ENCODE peak calls at places on chromosomes 4 and X, in seven cellular contexts. B is PC-3, O is HCT116, K is MM.1S, W is hepatocyte, E is PC-9, C is GM23338. H is an unnamed sample. For H3K9me2, the result is how much of the 10 kb centered on the place peaks cover.

GRCh38 chr4:53613428-53613827 is 22.1 kb upstream of the LNX1 start:
- DNase-seq in W (no peak), O (no peak), E (no peak), K (no peak), B (no peak), C (no peak), H (no peak)

GRCh38 chr4:114563536-114564315 is 34.9 kb upstream of the UGT8 start:
- DNase-seq in W (peak), E (no peak), B (peak), K (no peak), C (peak), O (no peak), H (peak)

GRCh38 chr4:8110071-8110986 is 48.3 kb downstream of the ABLIM2 start:
- DNase-seq in E (peak), B (peak), K (no peak), O (no peak), C (peak), W (peak), H (peak)

GRCh38 chr4:133452669-133453068 is 303.6 kb downstream of the PCDH10 start:
- DNase-seq in B (peak), C (no peak), E (no peak), K (no peak), W (no peak), O (no peak), H (no peak)

GRCh38 chr4:3311489-3312171 is 18.8 kb downstream of the RGS12 start:
- DNase-seq in O (no peak), W (peak), E (peak), B (peak), C (no peak), K (no peak), H (no peak)

GRCh38 chr4:102500371-102501175 is 586 bp upstream of the NFKB1 start:
- DNase-seq in W (peak), K (peak), B (peak), O (no peak), E (no peak), C (peak), H (peak)

GRCh38 chr4:168630445-168631187 is 133.8 kb downstream of the PALLD start:
- DNase-seq in O (no peak), W (no peak), K (no peak), E (peak), B (peak), C (no peak), H (peak)

GRCh38 chrX:132423323-132423722 is 65.5 kb downstream of the MBNL3 start:
- DNase-seq in C (no peak), B (no peak), E (no peak), O (no peak), K (no peak), W (no peak), H (no peak)

GRCh38 chrX:106726485-106727437 is at the start of gene RNF128:
- DNase-seq in W (peak), K (peak), O (peak), B (peak), C (peak), E (peak), H (peak)

GRCh38 chrX:148854351-148854750 is 353.9 kb downstream of the AFF2 start:
- DNase-seq in W (no peak), E (no peak), O (no peak), C (no peak), B (no peak), K (no peak), H (no peak)

GRCh38 chr4:55625835-55626234 is 10.3 kb downstream of the NMU start:
- DNase-seq in E (no peak), O (no peak), B (no peak), C (no peak), W (no peak), K (no peak), H (no peak)

GRCh38 chrX:101764538-101764937 is 104.9 kb upstream of the ARMCX2 start:
- DNase-seq in W (no peak), O (no peak), K (no peak), E (no peak), B (no peak), C (no peak), H (peak)

GRCh38 chrX:72020788-72021187 is 110.1 kb downstream of the NHSL2 start:
- DNase-seq in E (no peak), B (no peak), O (no peak), C (no peak), K (peak), W (no peak), H (no peak)

GRCh38 chr4:152668338-152668964 is 11.3 kb downstream of the TMEM154 start:
- DNase-seq in K (no peak), B (no peak), W (no peak), E (no peak), C (peak), O (no peak), H (no peak)

GRCh38 chr4:53914313-53915016 is 149.9 kb downstream of the CHIC2 start:
- DNase-seq in O (no peak), E (peak), K (no peak), W (peak), C (no peak), B (peak), H (peak)

GRCh38 chr4:85147481-85148076 is 181.1 kb upstream of the WDFY3 start:
- DNase-seq in W (peak), E (peak), C (peak), O (peak), B (peak), K (peak), H (peak)
- TF ChIP-seq EZH2 in W (no peak), E (no peak), C (no peak), O (no peak), B (no peak), K (no peak), H (no peak)

GRCh38 chr4:158071931-158072330 is 100.9 kb downstream of the GASK1B start:
- DNase-seq in E (no peak), K (no peak), W (no peak), C (no peak), B (no peak), O (no peak), H (no peak)

GRCh38 chr4:158080354-158080753 is 92.5 kb downstream of the GASK1B start:
- DNase-seq in W (no peak), B (no peak), C (no peak), E (no peak), K (no peak), O (no peak), H (no peak)

GRCh38 chr4:158079661-158080060 is 93.2 kb downstream of the GASK1B start:
- DNase-seq in C (no peak), B (no peak), K (no peak), O (no peak), E (no peak), W (no peak), H (peak)

GRCh38 chr4:158077835-158078234 is 95.0 kb downstream of the GASK1B start:
- DNase-seq in E (no peak), B (no peak), K (no peak), W (no peak), O (no peak), C (no peak), H (no peak)

DNA sequence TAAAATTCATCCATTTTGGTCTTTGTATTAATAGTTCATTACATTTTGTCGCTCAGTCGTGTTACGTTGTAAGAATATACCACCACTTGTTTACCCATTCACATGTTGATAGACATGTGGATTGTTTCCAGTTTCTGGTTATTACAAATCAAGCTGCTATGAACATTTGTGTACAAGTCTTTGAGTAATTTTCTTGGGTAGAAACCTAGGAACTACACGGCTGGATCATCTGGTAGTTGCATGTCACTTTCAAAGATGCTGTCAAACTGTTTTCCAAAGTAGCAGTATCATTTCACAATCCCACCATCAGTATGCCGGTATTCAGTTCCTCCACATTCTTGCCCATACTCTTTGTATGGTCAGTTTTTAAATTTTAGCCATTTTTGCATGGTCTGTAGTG is 98.0 kb downstream of the GASK1B start:
- DNase-seq in C (no peak), K (no peak), O (no peak), E (no peak), W (no peak), B (no peak), H (no peak)
- H3K9me2 ChIP-seq in C (under half), K (under half), O (under half), E (under half), W (under half), B (under half), H (under half)

GRCh38 chr4:71066737-71067716 is 73.6 kb downstream of the DCK start:
- DNase-seq in E (no peak), B (peak), K (no peak), W (no peak), C (no peak), O (no peak), H (no peak)
- TF ChIP-seq EZH2 in E (no peak), B (no peak), K (no peak), W (no peak), C (no peak), O (no peak), H (no peak)

GRCh38 chr4:186946682-186947294 is 223.1 kb upstream of the FAT1 start:
- DNase-seq in O (peak), W (peak), C (peak), B (peak), E (no peak), K (no peak), H (no peak)
- H3K9me2 ChIP-seq in O (under half), W (under half), C (under half), B (under half), E (under half), K (under half), H (under half)

GRCh38 chr4:74397748-74398426 is 32.9 kb downstream of the EREG start:
- DNase-seq in E (no peak), B (peak), K (peak), C (no peak), W (no peak), O (no peak), H (peak)

GRCh38 chr4:74391890-74392478 is 27.0 kb downstream of the EREG start:
- DNase-seq in C (no peak), K (no peak), W (no peak), O (no peak), B (peak), E (no peak), H (no peak)

GRCh38 chr4:74391346-74391745 is 26.4 kb downstream of the EREG start:
- DNase-seq in E (no peak), K (no peak), C (no peak), O (no peak), W (no peak), B (no peak), H (no peak)

GRCh38 chr4:74395633-74396032 is 30.7 kb downstream of the EREG start:
- DNase-seq in K (no peak), C (no peak), E (no peak), W (no peak), B (no peak), O (no peak), H (no peak)

DNA sequence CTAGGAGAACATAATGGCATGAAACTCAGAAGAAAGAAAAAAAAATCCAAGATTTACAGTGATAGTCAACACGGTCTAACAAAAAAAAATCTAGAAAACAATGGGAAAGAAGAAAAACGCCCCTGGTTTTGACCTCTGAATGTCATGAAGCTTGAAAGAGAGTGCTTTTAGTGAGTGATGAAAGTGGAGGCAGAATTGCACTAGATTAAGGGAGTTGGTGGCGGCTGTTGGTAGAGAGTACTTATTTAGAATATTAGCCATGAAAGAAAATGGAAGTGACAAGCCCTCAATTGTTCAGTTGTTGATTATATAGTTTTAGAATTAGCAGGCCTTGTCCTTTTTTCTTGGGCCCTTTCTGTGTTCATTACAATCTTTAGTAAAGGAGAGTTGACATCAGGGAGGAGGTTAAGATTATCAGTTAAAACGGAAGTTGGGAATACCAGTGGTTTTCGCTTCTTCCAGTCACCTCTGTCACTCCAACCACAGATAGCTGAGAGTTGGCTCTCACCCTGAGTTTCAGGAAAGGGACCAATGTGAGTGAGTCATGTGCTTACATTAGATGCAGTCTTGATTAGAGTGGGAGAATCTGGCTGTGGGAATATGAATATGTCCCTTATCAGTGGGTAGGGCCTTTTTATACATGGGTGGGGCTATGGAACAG is 29.7 kb downstream of the EREG start:
- DNase-seq in E (peak), B (peak), O (peak), W (no peak), C (no peak), K (no peak), H (peak)
- TF ChIP-seq EZH2 in E (no peak), B (no peak), O (no peak), W (no peak), C (no peak), K (no peak), H (no peak)

DNA sequence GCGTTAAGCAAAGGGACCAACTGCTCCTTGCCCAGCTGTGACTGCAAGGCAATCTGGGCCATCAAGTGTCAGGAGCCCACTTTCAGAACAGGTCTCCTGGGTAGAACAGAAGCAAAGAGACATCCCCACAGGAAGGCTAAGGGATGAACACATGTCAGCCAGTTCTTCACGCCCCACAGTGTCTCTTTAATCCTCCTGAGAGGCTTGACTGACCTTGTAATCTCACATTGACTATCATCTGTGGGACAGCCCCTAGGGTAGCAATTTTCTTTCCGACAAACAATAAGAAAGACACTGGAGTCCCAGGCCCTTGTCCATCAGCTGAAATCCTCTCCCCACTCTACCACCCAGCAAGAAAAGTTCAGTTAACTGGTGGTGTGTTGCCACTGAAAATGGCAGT is 1.0 kb downstream of the CHRDL1 start:
- DNase-seq in E (no peak), O (no peak), W (no peak), B (no peak), C (no peak), K (no peak), H (no peak)
- H3K9me2 ChIP-seq in E (under half), O (under half), W (under half), B (under half), C (under half), K (under half), H (under half)

DNA sequence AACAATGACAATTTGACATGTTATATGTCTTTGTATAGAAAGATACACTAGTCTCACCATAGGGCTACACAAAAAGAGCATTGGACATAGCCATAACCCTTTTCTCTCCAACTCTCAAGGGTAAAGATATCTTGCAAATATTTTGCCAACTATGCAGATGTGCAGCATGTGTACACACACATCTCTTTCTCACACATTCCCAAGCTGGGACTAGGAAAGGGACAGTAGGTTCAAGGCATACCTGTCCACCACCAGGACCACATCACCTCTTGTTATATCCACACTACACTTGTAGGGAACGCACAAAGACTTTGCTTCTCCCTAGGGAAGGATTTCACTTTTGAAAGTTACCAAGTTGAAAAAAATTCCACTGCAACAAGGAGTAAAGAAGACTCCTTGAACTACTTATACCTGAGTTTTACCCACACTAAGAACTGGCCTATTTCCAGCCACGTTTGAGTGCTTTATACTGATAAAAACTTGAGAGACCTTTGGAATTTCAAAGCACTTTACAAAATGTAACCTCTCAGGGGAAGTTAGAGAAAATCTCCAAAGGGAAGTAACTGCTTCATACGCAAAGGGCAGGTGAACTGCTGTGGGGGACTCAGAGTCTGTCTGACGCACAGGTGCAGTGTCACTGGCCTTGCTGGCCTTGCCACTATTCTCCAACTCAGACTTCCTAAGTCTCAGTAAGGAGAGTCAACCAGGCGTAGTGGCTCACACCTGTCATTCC is 36.9 kb downstream of the NR3C2 start:
- DNase-seq in C (no peak), W (peak), B (no peak), O (no peak), E (no peak), K (no peak), H (no peak)
- TF ChIP-seq EZH2 in C (no peak), W (no peak), B (no peak), O (no peak), E (no peak), K (no peak), H (no peak)

GRCh38 chr4:65861993-65862392 is 191.7 kb upstream of the EPHA5 start:
- DNase-seq in E (no peak), B (no peak), K (no peak), O (no peak), C (no peak), W (no peak), H (no peak)
- H3K9me2 ChIP-seq in E (under half), B (under half), K (under half), O (under half), C (under half), W (under half), H (under half)

H was measured in GM23248.